ENCODE peak calls at places on chromosomes 7 and 10, in eight cellular contexts. One of them, this sample, is unnamed. For H3K4me1, the result is how much of the 10 kb centered on the place peaks cover.

GRCh38 chr7:63925626-63926460 is 72.8 kb upstream of the ZNF722 start:
- DNase-seq in H1: no peak
- DNase-seq in Peyer's patch: peak
- DNase-seq in gastrocnemius medialis: peak
- DNase-seq in IMR-90: no peak
- DNase-seq in testis: peak
- DNase-seq in breast epithelium: peak
- DNase-seq in transverse colon: peak
- DNase-seq in this sample: peak

GRCh38 chr7:158759245-158759614 is 54.6 kb upstream of the NCAPG2 start:
- DNase-seq in transverse colon: no peak
- DNase-seq in H1: peak
- DNase-seq in gastrocnemius medialis: no peak
- DNase-seq in Peyer's patch: no peak
- DNase-seq in breast epithelium: no peak
- DNase-seq in IMR-90: no peak
- DNase-seq in testis: no peak
- DNase-seq in this sample: no peak

GRCh38 chr10:110430369-110431273 is 67.1 kb upstream of the DUSP5 start:
- DNase-seq in Peyer's patch: no peak
- DNase-seq in IMR-90: no peak
- DNase-seq in transverse colon: peak
- DNase-seq in breast epithelium: peak
- DNase-seq in H1: no peak
- DNase-seq in gastrocnemius medialis: no peak
- DNase-seq in testis: no peak
- DNase-seq in this sample: no peak

GRCh38 chr10:88395677-88396076 is 187.4 kb downstream of the RNLS start:
- DNase-seq in Peyer's patch: no peak
- DNase-seq in H1: no peak
- DNase-seq in gastrocnemius medialis: no peak
- DNase-seq in IMR-90: peak
- DNase-seq in breast epithelium: no peak
- DNase-seq in transverse colon: no peak
- DNase-seq in testis: no peak
- DNase-seq in this sample: no peak

GRCh38 chr7:135519233-135519688 is 9.4 kb upstream of the CNOT4 start:
- DNase-seq in IMR-90: no peak
- DNase-seq in Peyer's patch: no peak
- DNase-seq in H1: no peak
- DNase-seq in testis: no peak
- DNase-seq in breast epithelium: no peak
- DNase-seq in transverse colon: no peak
- DNase-seq in gastrocnemius medialis: no peak
- DNase-seq in this sample: peak

GRCh38 chr10:62426600-62426999 is 52.4 kb downstream of the ZNF365 start:
- DNase-seq in Peyer's patch: no peak
- DNase-seq in testis: no peak
- DNase-seq in breast epithelium: no peak
- DNase-seq in IMR-90: no peak
- DNase-seq in H1: no peak
- DNase-seq in transverse colon: no peak
- DNase-seq in gastrocnemius medialis: no peak
- DNase-seq in this sample: no peak

GRCh38 chr10:130997267-130998045 is 314.1 kb downstream of the TCERG1L start:
- DNase-seq in H1: no peak
- DNase-seq in IMR-90: no peak
- DNase-seq in gastrocnemius medialis: no peak
- DNase-seq in Peyer's patch: no peak
- DNase-seq in breast epithelium: no peak
- DNase-seq in transverse colon: no peak
- DNase-seq in testis: no peak
- DNase-seq in this sample: no peak

GRCh38 chr7:129146237-129146979 is 1.9 kb downstream of the TSPAN33 start:
- DNase-seq in gastrocnemius medialis: no peak
- DNase-seq in IMR-90: no peak
- DNase-seq in testis: peak
- DNase-seq in H1: no peak
- DNase-seq in breast epithelium: no peak
- DNase-seq in Peyer's patch: no peak
- DNase-seq in transverse colon: no peak
- DNase-seq in this sample: no peak

GRCh38 chr10:60903096-60903495 is 40.9 kb downstream of the RHOBTB1 start:
- DNase-seq in transverse colon: no peak
- DNase-seq in IMR-90: no peak
- DNase-seq in H1: no peak
- DNase-seq in testis: no peak
- DNase-seq in gastrocnemius medialis: no peak
- DNase-seq in breast epithelium: no peak
- DNase-seq in Peyer's patch: no peak
- DNase-seq in this sample: no peak
- TF ChIP-seq POLR2A in transverse colon: no peak
- TF ChIP-seq POLR2A in IMR-90: no peak
- TF ChIP-seq POLR2A in H1: no peak
- TF ChIP-seq POLR2A in testis: no peak
- TF ChIP-seq POLR2A in gastrocnemius medialis: no peak
- TF ChIP-seq POLR2A in breast epithelium: no peak
- TF ChIP-seq POLR2A in Peyer's patch: no peak
- TF ChIP-seq POLR2A in this sample: no peak

GRCh38 chr7:55554055-55554454 is 18.2 kb downstream of the VOPP1 start:
- DNase-seq in transverse colon: no peak
- DNase-seq in IMR-90: no peak
- DNase-seq in breast epithelium: no peak
- DNase-seq in H1: no peak
- DNase-seq in Peyer's patch: no peak
- DNase-seq in gastrocnemius medialis: no peak
- DNase-seq in testis: no peak
- DNase-seq in this sample: no peak

GRCh38 chr7:55553087-55553345 is 19.3 kb downstream of the VOPP1 start:
- DNase-seq in gastrocnemius medialis: no peak
- DNase-seq in testis: no peak
- DNase-seq in IMR-90: no peak
- DNase-seq in Peyer's patch: no peak
- DNase-seq in breast epithelium: no peak
- DNase-seq in transverse colon: no peak
- DNase-seq in H1: no peak
- DNase-seq in this sample: no peak

GRCh38 chr7:55556031-55556430 is 16.3 kb downstream of the VOPP1 start:
- DNase-seq in breast epithelium: no peak
- DNase-seq in transverse colon: no peak
- DNase-seq in IMR-90: no peak
- DNase-seq in Peyer's patch: no peak
- DNase-seq in testis: no peak
- DNase-seq in H1: no peak
- DNase-seq in gastrocnemius medialis: no peak
- DNase-seq in this sample: no peak

GRCh38 chr7:55556492-55556891 is 15.8 kb downstream of the VOPP1 start:
- DNase-seq in transverse colon: no peak
- DNase-seq in IMR-90: no peak
- DNase-seq in Peyer's patch: no peak
- DNase-seq in H1: no peak
- DNase-seq in testis: no peak
- DNase-seq in breast epithelium: no peak
- DNase-seq in gastrocnemius medialis: no peak
- DNase-seq in this sample: no peak

DNA sequence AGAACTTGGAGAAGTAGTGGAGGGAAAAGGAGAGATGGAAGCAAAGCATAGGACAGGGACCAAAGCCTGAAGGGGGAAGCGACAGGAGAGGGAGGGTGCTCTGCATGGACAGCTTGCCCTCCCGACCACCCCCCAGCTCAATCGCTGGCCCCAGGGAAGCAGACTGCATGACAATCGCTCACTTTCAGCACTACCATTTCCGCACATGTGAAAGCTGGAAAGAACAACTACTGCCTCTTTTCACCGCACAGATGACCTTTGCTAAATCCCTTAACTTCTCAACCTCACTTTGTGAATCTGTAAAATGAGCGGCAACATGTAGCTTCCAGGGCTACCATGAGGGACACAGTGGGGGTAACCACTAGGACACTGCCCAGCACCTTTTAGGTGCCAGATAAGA is 17.1 kb downstream of the VOPP1 start:
- DNase-seq in H1: no peak
- DNase-seq in gastrocnemius medialis: no peak
- DNase-seq in testis: no peak
- DNase-seq in transverse colon: no peak
- DNase-seq in IMR-90: no peak
- DNase-seq in breast epithelium: no peak
- DNase-seq in Peyer's patch: no peak
- DNase-seq in this sample: no peak
- H3K4me1 ChIP-seq in H1: under half
- H3K4me1 ChIP-seq in gastrocnemius medialis: half or more
- H3K4me1 ChIP-seq in testis: under half
- H3K4me1 ChIP-seq in transverse colon: under half
- H3K4me1 ChIP-seq in IMR-90: under half
- H3K4me1 ChIP-seq in breast epithelium: under half
- H3K4me1 ChIP-seq in Peyer's patch: under half
- H3K4me1 ChIP-seq in this sample: under half

GRCh38 chr7:154693646-154694045 is 309.3 kb downstream of the PAXIP1 start:
- DNase-seq in gastrocnemius medialis: no peak
- DNase-seq in breast epithelium: no peak
- DNase-seq in H1: no peak
- DNase-seq in IMR-90: no peak
- DNase-seq in Peyer's patch: no peak
- DNase-seq in testis: no peak
- DNase-seq in transverse colon: no peak
- DNase-seq in this sample: no peak
- TF ChIP-seq CTCF in gastrocnemius medialis: no peak
- TF ChIP-seq CTCF in breast epithelium: no peak
- TF ChIP-seq CTCF in H1: peak
- TF ChIP-seq CTCF in IMR-90: no peak
- TF ChIP-seq CTCF in Peyer's patch: no peak
- TF ChIP-seq CTCF in testis: no peak
- TF ChIP-seq CTCF in transverse colon: no peak
- TF ChIP-seq CTCF in this sample: no peak

GRCh38 chr10:73655990-73656298 is at the start of gene SYNPO2L:
- DNase-seq in IMR-90: no peak
- DNase-seq in gastrocnemius medialis: peak
- DNase-seq in testis: no peak
- DNase-seq in H1: no peak
- DNase-seq in transverse colon: no peak
- DNase-seq in Peyer's patch: no peak
- DNase-seq in breast epithelium: no peak
- DNase-seq in this sample: no peak
- TF ChIP-seq POLR2A in IMR-90: no peak
- TF ChIP-seq POLR2A in gastrocnemius medialis: peak
- TF ChIP-seq POLR2A in testis: no peak
- TF ChIP-seq POLR2A in H1: no peak
- TF ChIP-seq POLR2A in transverse colon: no peak
- TF ChIP-seq POLR2A in Peyer's patch: no peak
- TF ChIP-seq POLR2A in breast epithelium: no peak
- TF ChIP-seq POLR2A in this sample: no peak

GRCh38 chr7:26189000-26189539 is 11.5 kb downstream of the HNRNPA2B1 start:
- DNase-seq in transverse colon: no peak
- DNase-seq in gastrocnemius medialis: no peak
- DNase-seq in IMR-90: no peak
- DNase-seq in breast epithelium: no peak
- DNase-seq in Peyer's patch: no peak
- DNase-seq in testis: no peak
- DNase-seq in H1: no peak
- DNase-seq in this sample: no peak
- H3K4me1 ChIP-seq in transverse colon: under half
- H3K4me1 ChIP-seq in gastrocnemius medialis: under half
- H3K4me1 ChIP-seq in IMR-90: under half
- H3K4me1 ChIP-seq in breast epithelium: under half
- H3K4me1 ChIP-seq in Peyer's patch: under half
- H3K4me1 ChIP-seq in testis: under half
- H3K4me1 ChIP-seq in H1: under half
- H3K4me1 ChIP-seq in this sample: under half

GRCh38 chr10:86108696-86109095 is 257.9 kb downstream of the GRID1 start:
- DNase-seq in testis: no peak
- DNase-seq in gastrocnemius medialis: no peak
- DNase-seq in IMR-90: no peak
- DNase-seq in transverse colon: no peak
- DNase-seq in breast epithelium: no peak
- DNase-seq in H1: no peak
- DNase-seq in Peyer's patch: no peak
- DNase-seq in this sample: no peak

GRCh38 chr10:86113044-86113443 is 253.6 kb downstream of the GRID1 start:
- DNase-seq in transverse colon: no peak
- DNase-seq in testis: no peak
- DNase-seq in breast epithelium: no peak
- DNase-seq in H1: no peak
- DNase-seq in Peyer's patch: no peak
- DNase-seq in gastrocnemius medialis: no peak
- DNase-seq in IMR-90: no peak
- DNase-seq in this sample: no peak

GRCh38 chr10:86111902-86112301 is 254.7 kb downstream of the GRID1 start:
- DNase-seq in testis: no peak
- DNase-seq in transverse colon: no peak
- DNase-seq in gastrocnemius medialis: no peak
- DNase-seq in H1: no peak
- DNase-seq in Peyer's patch: no peak
- DNase-seq in IMR-90: no peak
- DNase-seq in breast epithelium: no peak
- DNase-seq in this sample: no peak

GRCh38 chr10:86109421-86109820 is 257.2 kb downstream of the GRID1 start:
- DNase-seq in Peyer's patch: no peak
- DNase-seq in testis: no peak
- DNase-seq in IMR-90: no peak
- DNase-seq in H1: no peak
- DNase-seq in gastrocnemius medialis: no peak
- DNase-seq in transverse colon: no peak
- DNase-seq in breast epithelium: no peak
- DNase-seq in this sample: no peak

DNA sequence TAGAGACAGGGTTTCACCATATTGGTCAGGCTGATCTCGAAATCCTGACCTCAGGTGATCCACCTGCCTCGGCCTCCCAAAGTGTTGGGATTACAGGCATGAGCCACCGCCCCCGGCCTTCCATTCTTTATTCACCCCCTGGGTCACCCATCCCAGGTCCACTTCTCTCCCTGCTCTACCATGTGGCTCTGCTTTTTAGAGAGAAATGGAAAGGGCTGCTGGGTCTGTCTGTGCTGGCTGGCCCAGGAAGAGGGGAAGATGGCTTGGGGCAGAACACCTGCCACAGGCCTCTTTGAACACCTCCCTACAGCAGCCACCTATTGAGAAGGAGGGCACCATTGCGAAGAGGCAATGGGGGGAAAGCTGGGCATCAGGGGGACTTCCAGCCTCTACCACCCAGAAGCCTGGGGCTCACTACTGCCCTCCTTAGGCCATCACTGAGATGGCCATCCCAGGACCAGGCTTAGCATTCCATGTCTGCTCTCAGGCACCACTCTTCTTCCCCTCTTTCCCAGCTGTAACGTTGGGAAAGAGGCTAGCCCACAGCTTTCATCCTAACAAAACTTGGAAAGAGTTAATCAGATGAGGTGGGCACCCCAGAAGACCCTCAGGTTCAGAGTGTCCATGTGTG is 256.3 kb downstream of the GRID1 start:
- DNase-seq in IMR-90: no peak
- DNase-seq in transverse colon: no peak
- DNase-seq in H1: peak
- DNase-seq in Peyer's patch: no peak
- DNase-seq in testis: no peak
- DNase-seq in breast epithelium: no peak
- DNase-seq in gastrocnemius medialis: no peak
- DNase-seq in this sample: no peak
- TF ChIP-seq CTCF in IMR-90: no peak
- TF ChIP-seq CTCF in transverse colon: no peak
- TF ChIP-seq CTCF in H1: peak
- TF ChIP-seq CTCF in Peyer's patch: no peak
- TF ChIP-seq CTCF in testis: no peak
- TF ChIP-seq CTCF in breast epithelium: no peak
- TF ChIP-seq CTCF in gastrocnemius medialis: no peak
- TF ChIP-seq CTCF in this sample: no peak